ENCODE peak calls at places on chromosomes 13 and 19, in four cellular contexts. F is activated naive CD8-positive, alpha-beta T cell treated with anti-CD3 and anti-CD28 coated beads, Interleukin-2, amount 50 U/mL, for 24 hours; I is immature natural killer cell; C is PC-9. J is an unnamed sample.

GRCh38 chr19:16153582-16154336 is 10.3 kb downstream of the HSH2D start:
- DNase-seq in F (no peak), I (no peak), C (peak), J (no peak)

GRCh38 chr19:871446-872265 is 12.2 kb downstream of the CFD start:
- DNase-seq in F (no peak), I (no peak), C (no peak), J (peak)

GRCh38 chr13:32811297-32811800 is 204.9 kb upstream of the KL start:
- DNase-seq in F (peak), I (no peak), C (peak), J (no peak)

GRCh38 chr19:16822648-16823047 is 6.5 kb upstream of the SIN3B start:
- DNase-seq in F (no peak), I (no peak), C (no peak), J (no peak)

GRCh38 chr19:2101417-2102335 is 5.0 kb downstream of the IZUMO4 start:
- DNase-seq in F (no peak), I (no peak), C (no peak), J (no peak)

GRCh38 chr13:98978280-98978679 is 416 bp upstream of the DOCK9 start:
- DNase-seq in F (no peak), I (no peak), C (peak), J (no peak)

GRCh38 chr19:6215701-6216235 is 64.0 kb downstream of the MLLT1 start:
- DNase-seq in F (no peak), I (no peak), C (no peak), J (no peak)

GRCh38 chr13:59269476-59269875 is 894.3 kb downstream of the DIAPH3 start:
- DNase-seq in F (no peak), I (no peak), C (no peak), J (peak)

GRCh38 chr19:5916201-5916708 is 2.2 kb downstream of the CAPS start:
- DNase-seq in F (no peak), I (no peak), C (no peak), J (no peak)

GRCh38 chr13:67867206-67867605 is 637.1 kb upstream of the PCDH9 start:
- DNase-seq in F (no peak), I (no peak), C (no peak), J (no peak)

GRCh38 chr19:5048727-5049553 is 80.0 kb downstream of the KDM4B start:
- DNase-seq in F (no peak), I (no peak), C (no peak), J (peak)

GRCh38 chr19:48964205-48965032 is 690 bp upstream of the FTL start:
- DNase-seq in F (no peak), I (no peak), C (peak), J (no peak)

GRCh38 chr19:46821512-46822359 is 28.9 kb downstream of the AP2S1 start:
- DNase-seq in F (peak), I (peak), C (no peak), J (no peak)

GRCh38 chr13:26074706-26075105 is 22.9 kb upstream of the SHISA2 start:
- DNase-seq in F (no peak), I (no peak), C (no peak), J (no peak)

GRCh38 chr19:46195104-46195503 is 34.4 kb upstream of the IGFL1 start:
- DNase-seq in F (no peak), I (no peak), C (peak), J (no peak)

GRCh38 chr19:51387924-51388389 is at the start of gene LIM2:
- DNase-seq in F (no peak), I (no peak), C (no peak), J (no peak)

GRCh38 chr19:1874554-1875185 is 10.6 kb downstream of the ABHD17A start:
- DNase-seq in F (no peak), I (peak), C (no peak), J (no peak)

GRCh38 chr19:900302-901111 is 7.2 kb downstream of the RNU6-9 start:
- DNase-seq in F (no peak), I (no peak), C (no peak), J (no peak)

GRCh38 chr13:74074723-74075122 is 59.5 kb downstream of the KLF12 start:
- DNase-seq in F (no peak), I (no peak), C (no peak), J (no peak)

GRCh38 chr19:10230155-10230903 is 802 bp downstream of the S1PR2 start:
- DNase-seq in F (peak), I (peak), C (peak), J (no peak)

GRCh38 chr19:34655651-34656050 is 21.3 kb downstream of the SCGB2B2 start:
- DNase-seq in F (no peak), I (no peak), C (no peak), J (no peak)

GRCh38 chr13:31107109-31107508 is 54.6 kb downstream of the HSPH1 start:
- DNase-seq in F (no peak), I (no peak), C (no peak), J (no peak)

GRCh38 chr19:2561895-2562294 is 86.0 kb downstream of the GADD45B start:
- DNase-seq in F (peak), I (peak), C (no peak), J (no peak)

GRCh38 chr19:2054763-2055162 is 3.7 kb upstream of the MKNK2 start:
- DNase-seq in F (no peak), I (no peak), C (no peak), J (no peak)

GRCh38 chr13:110387451-110388140 is 80.5 kb downstream of the COL4A2 start:
- DNase-seq in F (no peak), I (no peak), C (no peak), J (no peak)